ENCODE peak calls at places on chromosome 20, in six cellular contexts. W is GM23248, R is SK-N-SH, Q is K562, M is OCI-LY7, C is GM23338. U is an unnamed sample.

GRCh38 chr20:8360035-8360434 is 228.0 kb downstream of the PLCB1 start:
- DNase-seq in R (no peak), C (peak; percentile 36), Q (no peak), W (no peak), M (peak; percentile 53), U (no peak)

GRCh38 chr20:63641792-63642517 is 11.3 kb downstream of the STMN3 start:
- DNase-seq in M (peak; percentile 97), Q (peak; percentile 95), R (peak; percentile 99), C (peak; percentile 96), W (peak; percentile 86), U (peak; percentile 89)

GRCh38 chr20:50731055-50731929 is at the start of gene PARD6B:
- DNase-seq in R (peak; percentile 100), C (peak; percentile 100), W (peak; percentile 96), M (peak; percentile 100), Q (peak; percentile 99), U (peak; percentile 99)

GRCh38 chr20:46108435-46108841 is 9.7 kb upstream of the CD40 start:
- DNase-seq in W (no peak), Q (no peak), R (no peak), C (no peak), M (peak; percentile 44), U (no peak)

GRCh38 chr20:51462566-51463276 is 79.8 kb downstream of the NFATC2 start:
- DNase-seq in Q (no peak), W (peak; percentile 78), M (no peak), C (no peak), R (peak; percentile 59), U (no peak)

GRCh38 chr20:62642666-62643520 is 590 bp downstream of the SLCO4A1 start:
- DNase-seq in W (peak; percentile 33), M (peak; percentile 76), R (peak; percentile 64), C (peak; percentile 61), Q (peak; percentile 74), U (no peak)

GRCh38 chr20:59752101-59752586 is 147.8 kb downstream of the PHACTR3 start:
- DNase-seq in Q (no peak), R (no peak), C (no peak), W (no peak), M (peak; percentile 26), U (no peak)

GRCh38 chr20:8388707-8389106 is 256.6 kb downstream of the PLCB1 start:
- DNase-seq in M (no peak), Q (no peak), C (no peak), R (no peak), W (peak; percentile 46), U (no peak)

GRCh38 chr20:26169506-26169905 is 472.9 kb upstream of the ZNF337 start:
- DNase-seq in R (no peak), Q (no peak), W (peak; percentile 66), M (no peak), C (no peak), U (no peak)

GRCh38 chr20:62726716-62727583 is 18.3 kb downstream of the NTSR1 start:
- DNase-seq in C (no peak), Q (no peak), M (no peak), W (no peak), R (no peak), U (no peak)

GRCh38 chr20:48295445-48295903 is 510.2 kb upstream of the SULF2 start:
- DNase-seq in Q (no peak), M (no peak), R (no peak), C (peak; percentile 90), W (peak; percentile 91), U (peak; percentile 80)

GRCh38 chr20:57613481-57613921 is 6.7 kb downstream of the ZBP1 start:
- DNase-seq in M (no peak), C (no peak), R (no peak), W (no peak), Q (no peak), U (no peak)

GRCh38 chr20:44643596-44644383 is 7.7 kb downstream of the ADA start:
- DNase-seq in M (peak; percentile 50), R (no peak), C (peak; percentile 54), Q (no peak), W (peak; percentile 90), U (no peak)

GRCh38 chr20:39042279-39043150 is 80.4 kb downstream of the DHX35 start:
- DNase-seq in M (no peak), Q (no peak), C (no peak), W (peak; percentile 71), R (no peak), U (no peak)

GRCh38 chr20:63873477-63873971 is 8.5 kb downstream of the TPD52L2 start:
- DNase-seq in R (no peak), C (no peak), W (peak; percentile 93), Q (no peak), M (no peak), U (no peak)

GRCh38 chr20:10621159-10621558 is 52.6 kb downstream of the JAG1 start:
- DNase-seq in M (no peak), R (no peak), Q (no peak), W (no peak), C (no peak), U (no peak)

GRCh38 chr20:37922016-37922415 is 19.1 kb downstream of the VSTM2L start:
- DNase-seq in C (no peak), M (no peak), W (no peak), Q (no peak), R (no peak), U (no peak)

GRCh38 chr20:24755411-24755922 is 193.6 kb upstream of the CST7 start:
- DNase-seq in C (no peak), R (no peak), Q (no peak), M (no peak), W (no peak), U (no peak)

GRCh38 chr20:2221933-2222332 is 73.9 kb upstream of the TGM3 start:
- DNase-seq in M (no peak), Q (no peak), C (no peak), R (no peak), W (no peak), U (no peak)

GRCh38 chr20:29878777-29879442 is 1378.6 kb upstream of the DEFB115 start:
- DNase-seq in R (peak; percentile 26), C (no peak), M (no peak), Q (no peak), W (no peak), U (no peak)

DNA sequence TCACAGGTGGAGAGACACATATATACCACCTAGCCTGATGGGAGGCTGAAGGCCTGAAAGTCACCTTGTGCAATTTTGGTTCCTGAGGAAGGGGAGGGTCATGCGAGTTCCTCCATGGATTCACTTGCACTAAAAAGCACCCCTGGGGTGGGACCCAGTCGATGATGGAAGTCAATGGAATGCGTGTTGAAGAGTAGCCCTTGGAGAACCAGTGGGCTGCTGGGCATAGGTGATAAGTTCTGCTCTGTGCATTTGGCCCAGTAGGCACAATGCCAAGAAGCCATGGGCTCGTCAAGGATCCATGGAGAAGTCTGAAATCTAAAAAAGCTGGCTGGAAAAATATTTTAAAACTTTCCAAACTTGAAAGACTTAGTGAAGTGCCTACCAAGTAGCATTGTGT is 18.9 kb upstream of the SCRT2 start:
- DNase-seq in W (no peak), R (no peak), C (no peak), M (no peak), Q (no peak), U (no peak)
- H3K27ac ChIP-seq in W (no peak overlapping the region), R (no peak overlapping the region), C (no peak overlapping the region), M (no peak overlapping the region), Q (no peak overlapping the region), U (no peak overlapping the region)

GRCh38 chr20:19851863-19852262 is 93.8 kb downstream of the RIN2 start:
- DNase-seq in W (no peak), C (no peak), M (no peak), R (no peak), Q (no peak), U (no peak)

GRCh38 chr20:19850190-19850533 is 92.1 kb downstream of the RIN2 start:
- DNase-seq in M (no peak), R (peak; percentile 36), Q (no peak), W (no peak), C (no peak), U (no peak)

GRCh38 chr20:19855426-19855825 is 97.4 kb downstream of the RIN2 start:
- DNase-seq in Q (no peak), C (no peak), M (no peak), R (no peak), W (no peak), U (no peak)

GRCh38 chr20:19847383-19847782 is 89.3 kb downstream of the RIN2 start:
- DNase-seq in Q (no peak), W (no peak), C (no peak), R (no peak), M (no peak), U (no peak)

GRCh38 chr20:19849341-19850189 is 91.5 kb downstream of the RIN2 start:
- DNase-seq in Q (no peak), C (no peak), M (no peak), W (peak; percentile 8), R (no peak), U (no peak)
- H2AFZ ChIP-seq in Q (no peak overlapping the region), C (peak overlapping the region; percentile 14), M (no peak overlapping the region), W (peak overlapping the region; percentile 71), R (peak overlapping the region; percentile 62), U (peak overlapping the region; percentile 21)

GRCh38 chr20:41287327-41287726 is 30.2 kb downstream of the ZHX3 start:
- DNase-seq in Q (no peak), C (no peak), M (no peak), W (peak; percentile 92), R (no peak), U (no peak)
- H3K27ac ChIP-seq in Q (no peak overlapping the region), C (no peak overlapping the region), M (no peak overlapping the region), W (peak overlapping the region; percentile 57), R (no peak overlapping the region), U (no peak overlapping the region)

DNA sequence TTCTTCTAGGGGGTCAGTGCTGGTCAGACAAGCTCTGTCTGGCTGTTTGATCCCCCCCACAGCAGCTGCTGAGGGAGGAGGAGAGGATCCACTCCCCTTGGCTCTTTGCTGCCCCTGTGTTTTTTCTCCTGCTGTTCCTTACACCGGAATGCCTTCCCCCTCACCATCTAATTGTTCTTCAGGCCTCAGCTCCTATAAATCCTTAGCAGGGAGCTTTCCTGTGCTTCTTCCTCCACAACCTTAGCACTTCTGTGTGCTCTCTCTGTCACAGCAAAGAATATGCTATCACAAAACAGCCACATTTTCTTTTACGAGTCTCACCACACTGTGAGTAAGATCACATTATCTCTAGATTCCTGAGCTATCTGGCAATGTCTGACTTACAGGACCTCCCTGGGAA is 196.6 kb downstream of the OTOR start:
- DNase-seq in C (no peak), R (no peak), Q (no peak), W (no peak), M (no peak), U (peak; percentile 43)
- H2AFZ ChIP-seq in C (no peak overlapping the region), R (no peak overlapping the region), Q (no peak overlapping the region), W (no peak overlapping the region), M (no peak overlapping the region), U (peak overlapping the region; percentile 17)